ENCODE peak calls at places on chromosomes 6 and 20, in nine cellular contexts. A is suprapubic skin, U is heart left ventricle, S is astrocyte of the spinal cord, I is PC-3, J is K562, R is HFF-Myc, M is brain microvascular endothelial cell, B is Calu3. X is an unnamed sample.

GRCh38 chr6:53986165-53986720 is 125.0 kb upstream of the MLIP start:
- DNase-seq in J (no peak), I (peak; percentile 79), B (peak; percentile 61), A (no peak), R (peak; percentile 70), S (peak; percentile 77), U (peak; percentile 31), M (peak; percentile 76), X (peak; percentile 57)

GRCh38 chr20:6599876-6600275 is 167.6 kb upstream of the BMP2 start:
- DNase-seq in U (no peak), J (no peak), A (no peak), R (no peak), M (peak; percentile 41), B (no peak), I (peak; percentile 27), S (no peak), X (no peak)

GRCh38 chr6:168033791-168034190 is 36.3 kb downstream of the KIF25 start:
- DNase-seq in I (no peak), R (no peak), A (no peak), B (no peak), U (peak; percentile 6), S (no peak), J (no peak), M (no peak), X (no peak)

GRCh38 chr6:41327177-41327576 is 8.2 kb upstream of the NCR2 start:
- DNase-seq in A (no peak), B (no peak), U (no peak), I (no peak), S (no peak), J (no peak), M (no peak), R (no peak), X (no peak)

GRCh38 chr6:158707120-158707519 is 57.3 kb downstream of the SYTL3 start:
- DNase-seq in M (peak; percentile 29), A (no peak), J (peak; percentile 82), U (peak; percentile 50), B (peak; percentile 59), S (peak; percentile 49), I (peak; percentile 41), R (no peak), X (no peak)

GRCh38 chr20:58519940-58520712 is 4.9 kb upstream of the APCDD1L start:
- DNase-seq in S (no peak), U (no peak), B (no peak), R (no peak), J (no peak), M (no peak), I (no peak), A (no peak), X (no peak)

GRCh38 chr20:9021699-9022098 is 47.2 kb upstream of the PLCB4 start:
- DNase-seq in M (no peak), R (no peak), B (peak; percentile 6), A (no peak), U (peak; percentile 19), S (peak; percentile 27), J (no peak), I (peak; percentile 16), X (no peak)

GRCh38 chr20:18276821-18277220 is 11.5 kb upstream of the ZNF133 start:
- DNase-seq in R (peak; percentile 40), B (peak; percentile 67), S (peak; percentile 68), I (peak; percentile 95), U (peak; percentile 40), J (peak; percentile 77), A (peak; percentile 86), M (peak; percentile 77), X (peak; percentile 20)

GRCh38 chr6:167682125-167682524 is 144.6 kb upstream of the AFDN start:
- DNase-seq in S (no peak), R (no peak), B (no peak), A (no peak), I (no peak), U (no peak), M (no peak), J (no peak), X (no peak)

GRCh38 chr20:10982692-10983091 is 308.9 kb upstream of the JAG1 start:
- DNase-seq in I (peak; percentile 72), S (peak; percentile 86), U (peak; percentile 69), B (no peak), A (no peak), R (peak; percentile 30), J (no peak), M (peak; percentile 98), X (peak; percentile 64)

GRCh38 chr20:24816431-24816830 is 132.6 kb upstream of the CST7 start:
- DNase-seq in A (no peak), I (no peak), S (no peak), M (no peak), U (no peak), J (no peak), B (no peak), R (no peak), X (no peak)

GRCh38 chr6:167270499-167271307 is 20.4 kb upstream of the UNC93A start:
- DNase-seq in R (no peak), S (no peak), J (no peak), U (no peak), I (no peak), M (no peak), A (no peak), B (no peak), X (no peak)

GRCh38 chr6:88870728-88871330 is 92.6 kb downstream of the RNGTT start:
- DNase-seq in R (no peak), B (peak; percentile 56), A (no peak), I (peak; percentile 73), J (peak; percentile 75), S (peak; percentile 66), U (peak; percentile 26), M (peak; percentile 63), X (no peak)

GRCh38 chr6:133889557-133890301 is 816 bp downstream of the TCF21 start:
- DNase-seq in U (peak; percentile 37), B (no peak), M (no peak), I (no peak), J (no peak), R (no peak), A (no peak), S (peak; percentile 60), X (no peak)

GRCh38 chr6:170088349-170088951 is 202.4 kb downstream of the DLL1 start:
- DNase-seq in J (no peak), B (no peak), S (no peak), M (no peak), R (no peak), U (peak; percentile 15), I (no peak), A (peak; percentile 78), X (no peak)

GRCh38 chr6:140051521-140052455 is 677.3 kb upstream of the CITED2 start:
- DNase-seq in A (no peak), S (peak; percentile 88), B (no peak), U (no peak), R (peak; percentile 93), J (no peak), M (peak; percentile 97), I (peak; percentile 83), X (peak; percentile 93)

GRCh38 chr6:41801380-41801779 is 13.9 kb downstream of the TOMM6 start:
- DNase-seq in J (peak; percentile 33), U (no peak), M (peak; percentile 43), A (no peak), S (peak; percentile 47), R (no peak), I (peak; percentile 55), B (peak; percentile 20), X (no peak)

GRCh38 chr6:15969236-15969778 is 159.6 kb upstream of the MYLIP start:
- DNase-seq in S (no peak), I (no peak), A (no peak), M (no peak), U (no peak), B (no peak), J (no peak), R (no peak), X (no peak)

GRCh38 chr6:14726816-14727493 is 518.9 kb upstream of the JARID2 start:
- DNase-seq in S (no peak), I (no peak), U (no peak), A (no peak), B (no peak), M (no peak), R (no peak), J (no peak), X (no peak)

DNA sequence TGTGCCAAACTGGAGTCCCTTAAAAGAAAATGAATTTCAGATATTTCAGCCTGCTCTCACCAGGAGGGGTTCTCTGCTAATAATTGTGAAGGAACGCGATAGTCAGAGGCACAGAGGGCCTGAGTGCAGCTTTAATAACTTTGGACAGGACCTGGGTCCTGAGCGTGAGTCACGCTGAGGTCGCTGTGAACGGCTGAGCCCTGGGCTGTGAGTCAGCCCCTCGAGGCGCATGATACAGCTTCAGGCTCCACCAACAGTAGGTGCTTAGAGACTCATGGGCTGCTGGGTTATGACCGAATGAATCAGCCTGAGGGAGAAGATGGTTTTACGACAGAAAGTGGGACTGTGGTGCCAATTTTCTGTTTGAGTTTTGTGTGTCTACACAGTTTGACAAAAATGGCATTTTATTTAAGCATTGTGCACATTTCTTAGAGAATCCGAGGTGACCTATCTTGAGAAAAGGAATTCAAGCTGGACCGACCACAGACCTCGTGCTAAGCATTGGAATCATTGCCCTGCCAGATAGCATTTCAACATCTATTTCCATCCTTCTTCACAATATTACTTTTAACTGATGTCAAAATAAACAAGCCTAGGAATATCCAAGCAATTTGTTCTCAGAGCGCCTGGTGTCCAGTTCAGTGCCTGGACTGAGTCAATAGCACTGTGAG is 183.0 kb downstream of the THBS2 start:
- DNase-seq in I (peak; percentile 93), A (no peak), B (peak; percentile 83), S (peak; percentile 99), M (peak; percentile 100), R (peak; percentile 95), U (peak; percentile 53), J (peak; percentile 24), X (peak; percentile 100)
- TF ChIP-seq CTCF in I (no peak), A (no peak), B (no peak), S (peak; percentile 19), M (peak; percentile 36), R (no peak), U (no peak), J (no peak), X (peak; percentile 10)

GRCh38 chr20:4026093-4026601 is 10.8 kb upstream of the RNF24 start:
- DNase-seq in U (no peak), I (peak; percentile 75), J (peak; percentile 56), S (peak; percentile 69), R (peak; percentile 78), B (no peak), M (peak; percentile 64), A (no peak), X (no peak)
- TF ChIP-seq CTCF in U (peak; percentile 16), I (peak; percentile 58), J (peak; percentile 32), S (peak; percentile 59), R (peak; percentile 53), B (no peak), M (peak; percentile 69), A (peak; percentile 10), X (peak; percentile 64)

DNA sequence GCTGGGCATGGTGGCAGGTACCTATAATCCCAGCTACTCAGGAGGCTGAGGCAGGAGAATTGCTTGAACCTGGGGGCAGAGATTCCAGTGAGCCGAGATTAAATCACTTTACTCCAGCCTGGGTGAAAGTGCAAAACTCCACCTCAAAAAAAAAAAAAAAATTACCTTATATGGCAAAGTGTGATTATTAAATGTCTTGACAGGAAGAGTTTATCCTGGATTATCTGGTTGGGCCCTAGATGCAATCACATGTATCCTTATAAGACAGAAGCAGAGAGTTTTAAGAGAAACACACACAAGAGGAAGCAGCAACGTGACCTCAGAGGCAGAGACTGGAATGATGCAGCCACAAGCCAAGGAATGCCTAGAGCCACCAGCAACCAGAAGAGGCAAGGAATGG is 11.0 kb downstream of the ADA start:
- DNase-seq in J (no peak), R (no peak), I (no peak), S (no peak), M (no peak), U (no peak), B (no peak), A (no peak), X (no peak)
- TF ChIP-seq CTCF in J (no peak), R (no peak), I (no peak), S (no peak), M (no peak), U (no peak), B (no peak), A (no peak), X (no peak)

GRCh38 chr6:31728767-31729514 is at the start of gene DDAH2:
- DNase-seq in M (no peak), B (no peak), I (no peak), R (no peak), A (peak; percentile 84), J (no peak), S (no peak), U (peak; percentile 49), X (no peak)
- TF ChIP-seq CTCF in M (peak; percentile 78), B (peak; percentile 95), I (no peak), R (peak; percentile 64), A (peak; percentile 57), J (peak; percentile 99), S (no peak), U (peak; percentile 65), X (peak; percentile 70)

X was measured in AG09309.